ENCODE peak calls at places on chromosomes 13 and 19, in four cellular contexts. Y, G, U and V are unnamed samples.

GRCh38 chr19:9945319-9945966 is 9.1 kb upstream of the OLFM2 start:
- DNase-seq in U (peak), G (peak), Y (peak), V (no peak)

GRCh38 chr13:90445179-90445578 is 902.3 kb upstream of the MIR17HG start:
- DNase-seq in G (no peak), U (peak), Y (peak), V (no peak)

GRCh38 chr19:7210359-7210758 is 83.9 kb downstream of the INSR start:
- DNase-seq in G (no peak), U (no peak), Y (no peak), V (no peak)

GRCh38 chr19:54517483-54517882 is 14.9 kb downstream of the LAIR2 start:
- DNase-seq in U (no peak), G (no peak), Y (no peak), V (peak)

GRCh38 chr19:51418707-51419106 is 1.3 kb upstream of the SIGLEC10 start:
- DNase-seq in Y (no peak), U (no peak), G (no peak), V (no peak)

GRCh38 chr13:50452028-50452427 is 391.5 kb downstream of the DLEU7 start:
- DNase-seq in G (no peak), U (no peak), Y (no peak), V (no peak)

GRCh38 chr13:113883314-113883811 is 19.5 kb upstream of the GAS6 start:
- DNase-seq in U (no peak), G (no peak), Y (no peak), V (no peak)

GRCh38 chr13:77267362-77267761 is 59.5 kb downstream of the MYCBP2 start:
- DNase-seq in G (no peak), U (no peak), Y (no peak), V (no peak)

GRCh38 chr19:17780781-17781180 is 14.2 kb upstream of the B3GNT3 start:
- DNase-seq in Y (no peak), G (no peak), U (no peak), V (no peak)

GRCh38 chr19:10713317-10713716 is 4.6 kb upstream of the DNM2 start:
- DNase-seq in U (no peak), G (no peak), Y (no peak), V (no peak)

GRCh38 chr19:3966051-3967017 is 4.6 kb downstream of the DAPK3 start:
- DNase-seq in G (no peak), U (no peak), Y (no peak), V (no peak)

GRCh38 chr19:42233638-42234292 is 8.6 kb downstream of the GSK3A start:
- DNase-seq in Y (no peak), U (no peak), G (no peak), V (no peak)

GRCh38 chr19:10346509-10346908 is 7.1 kb upstream of the ICAM3 start:
- DNase-seq in Y (no peak), G (no peak), U (no peak), V (no peak)

DNA sequence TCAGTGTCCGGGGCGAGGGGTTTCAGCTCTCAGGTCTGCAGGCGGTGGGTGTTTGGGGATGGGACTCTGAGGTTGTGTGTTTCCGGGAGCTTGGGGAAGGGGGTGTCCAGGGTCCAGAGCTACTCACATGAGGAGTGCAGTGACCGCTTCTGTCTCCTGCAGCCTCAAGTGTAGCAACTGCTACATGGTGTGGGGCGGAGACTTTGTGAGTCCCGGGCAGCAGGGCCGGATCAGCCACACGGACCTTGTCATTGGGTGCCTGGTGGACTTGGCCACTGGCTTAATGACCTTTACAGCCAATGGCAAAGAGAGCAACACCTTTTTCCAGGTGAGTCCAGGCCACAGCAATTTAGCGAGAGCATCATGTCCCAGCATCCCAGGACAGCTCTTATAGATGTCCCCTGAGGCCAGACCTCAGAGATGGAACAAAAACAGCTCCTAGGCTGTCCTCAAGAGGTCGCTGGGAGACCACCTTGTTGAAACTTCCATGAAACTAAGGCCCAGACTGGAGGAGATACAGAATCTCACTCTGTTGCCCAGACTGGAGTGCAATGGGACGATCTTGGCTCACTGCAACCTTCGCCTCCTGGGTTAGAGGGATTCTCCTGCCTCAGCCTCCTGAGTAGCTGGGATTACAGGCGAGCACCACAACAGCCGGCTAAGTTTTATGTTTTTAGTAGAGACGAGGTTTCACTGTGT is 44.9 kb downstream of the RYR1 start:
- DNase-seq in U (no peak), Y (no peak), G (no peak), V (peak)
- TF ChIP-seq CTCF in U (no peak), Y (no peak), G (no peak), V (peak)

DNA sequence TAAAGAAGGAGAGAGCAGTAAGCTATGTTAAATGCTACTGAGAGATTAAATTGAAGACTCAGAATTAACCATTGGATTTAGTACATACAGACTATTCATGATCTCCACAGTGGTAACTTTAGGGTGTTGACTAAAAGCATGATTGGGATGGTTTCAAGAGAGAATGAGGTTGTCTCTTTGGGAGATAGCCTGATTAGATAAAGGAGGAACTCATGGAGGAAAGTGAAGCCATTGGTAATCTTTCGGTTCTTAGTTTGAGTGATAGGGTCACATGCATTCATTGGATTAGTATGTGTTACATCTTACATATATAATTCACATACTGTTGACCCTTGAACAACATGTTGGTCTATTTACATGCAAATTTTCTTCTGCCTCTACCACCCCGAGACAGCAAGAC is 18.8 kb upstream of the KL start:
- DNase-seq in Y (no peak), U (no peak), G (no peak), V (no peak)
- TF ChIP-seq CTCF in Y (no peak), U (no peak), G (no peak), V (no peak)

DNA sequence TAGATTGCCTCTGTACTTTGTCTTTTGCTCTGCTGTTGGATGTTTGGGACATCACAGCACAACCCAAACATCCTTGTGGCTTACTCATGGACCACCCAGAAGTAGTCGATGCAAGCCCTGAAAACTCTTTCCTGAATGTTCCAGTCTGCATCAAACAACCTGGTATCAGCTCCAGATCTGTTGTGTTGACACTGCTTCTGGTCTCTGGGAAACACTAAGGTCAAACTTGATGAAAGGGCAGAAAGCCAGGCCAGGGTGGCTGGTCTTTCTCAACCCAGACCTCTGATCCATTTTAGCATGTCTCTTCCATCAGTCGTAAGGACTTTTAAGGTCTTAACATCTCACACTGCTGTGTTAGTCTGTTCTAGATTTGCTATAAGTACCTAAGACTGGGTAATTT is 265.7 kb downstream of the ZNF536 start:
- DNase-seq in U (no peak), G (no peak), Y (peak), V (no peak)
- TF ChIP-seq CTCF in U (no peak), G (no peak), Y (no peak), V (no peak)

DNA sequence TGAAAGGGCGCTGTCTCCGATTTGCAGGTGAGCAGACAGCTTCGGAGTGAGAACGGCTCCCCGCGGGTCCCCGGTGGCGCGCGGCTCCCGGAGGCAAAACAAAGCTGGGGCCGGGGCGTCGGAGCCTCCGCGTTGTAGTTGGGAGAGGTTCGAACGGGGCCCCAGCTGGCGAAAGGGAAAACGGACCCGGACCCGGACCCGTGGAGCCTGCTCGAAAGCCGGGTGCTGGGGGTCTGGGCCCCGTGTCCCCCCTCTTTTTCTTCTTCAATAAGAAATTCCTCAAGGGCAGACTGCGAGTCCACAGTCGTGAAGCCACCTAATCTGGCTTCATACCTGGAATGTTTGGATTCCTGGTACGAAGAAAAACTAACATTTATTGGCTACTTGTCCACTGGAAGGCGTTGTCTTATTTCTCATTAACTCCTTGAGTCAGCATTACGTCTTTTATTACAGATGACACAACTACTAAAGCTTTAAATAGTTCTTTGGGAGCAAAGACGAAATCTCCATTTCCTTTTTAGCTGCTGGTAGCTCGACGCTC is 627 bp upstream of the MTIF3 start:
- DNase-seq in G (peak), U (peak), Y (peak), V (peak)
- TF ChIP-seq CTCF in G (no peak), U (no peak), Y (no peak), V (no peak)

GRCh38 chr19:18832331-18833140 is 777 bp downstream of the UPF1 start:
- DNase-seq in G (peak), Y (no peak), U (no peak), V (peak)
- TF ChIP-seq CTCF in G (no peak), Y (no peak), U (peak), V (no peak)